ENCODE peak calls at places on chromosomes 3 and 15, in ten cellular contexts. W is uterus, L is astrocyte of the spinal cord, V is cardiac muscle cell, Z is A549, P is epithelial cell of esophagus, D is GM10248, H is glutamatergic neuron, Q is coronary artery, G is fibroblast of mammary gland. X is an unnamed sample.

GRCh38 chr3:3177861-3178497 is 1.5 kb downstream of the CRBN start:
- DNase-seq in W (no peak), L (no peak), V (peak; percentile 21), Z (peak; percentile 17), P (peak; percentile 40), D (no peak), H (no peak), Q (no peak), G (peak; percentile 30), X (no peak)

GRCh38 chr3:127692501-127693335 is 20.0 kb downstream of the ABTB1 start:
- DNase-seq in W (no peak), L (no peak), V (no peak), Z (no peak), P (no peak), D (no peak), H (peak; percentile 12), Q (no peak), G (no peak), X (no peak)

GRCh38 chr15:59174846-59175831 is 31.5 kb upstream of the LDHAL6B start:
- DNase-seq in W (peak; percentile 43), L (peak; percentile 74), V (peak; percentile 79), Z (peak; percentile 84), P (peak; percentile 86), D (peak; percentile 47), H (peak; percentile 57), Q (no peak), G (peak; percentile 85), X (peak; percentile 61)

GRCh38 chr3:193354423-193354822 is 24.1 kb downstream of the ATP13A5 start:
- DNase-seq in W (no peak), L (no peak), V (no peak), Z (no peak), P (no peak), D (no peak), H (no peak), Q (no peak), G (no peak), X (no peak)

GRCh38 chr3:129708328-129708861 is 101.9 kb upstream of the PLXND1 start:
- DNase-seq in W (no peak), L (no peak), V (no peak), Z (no peak), P (no peak), D (no peak), H (no peak), Q (no peak), G (peak; percentile 6), X (no peak)

GRCh38 chr3:112390783-112391641 is 58.1 kb downstream of the CD200 start:
- DNase-seq in W (no peak), L (peak; percentile 98), V (peak; percentile 99), Z (no peak), P (peak; percentile 50), D (no peak), H (no peak), Q (no peak), G (peak; percentile 79), X (peak; percentile 38)

GRCh38 chr15:51281368-51281967 is 56.9 kb downstream of the CYP19A1 start:
- DNase-seq in W (peak; percentile 48), L (peak; percentile 53), V (peak; percentile 76), Z (peak; percentile 60), P (peak; percentile 52), D (peak; percentile 69), H (peak; percentile 76), Q (no peak), G (peak; percentile 62), X (peak; percentile 51)

GRCh38 chr15:82835391-82835917 is 26.0 kb downstream of the WHAMM start:
- DNase-seq in W (no peak), L (no peak), V (no peak), Z (no peak), P (no peak), D (no peak), H (no peak), Q (no peak), G (no peak), X (no peak)

GRCh38 chr3:152071924-152072323 is 196.8 kb upstream of the MBNL1 start:
- DNase-seq in W (no peak), L (peak; percentile 59), V (peak; percentile 81), Z (no peak), P (peak; percentile 73), D (peak; percentile 42), H (no peak), Q (no peak), G (peak; percentile 73), X (no peak)

GRCh38 chr15:75952512-75952911 is 48.8 kb downstream of the FBXO22 start:
- DNase-seq in W (no peak), L (no peak), V (no peak), Z (no peak), P (no peak), D (no peak), H (no peak), Q (no peak), G (no peak), X (no peak)

GRCh38 chr3:80308637-80309036 is 540.8 kb upstream of the ROBO1 start:
- DNase-seq in W (no peak), L (no peak), V (no peak), Z (no peak), P (no peak), D (no peak), H (no peak), Q (no peak), G (no peak), X (no peak)

GRCh38 chr15:89785064-89785770 is 9.1 kb downstream of the MESP2 start:
- DNase-seq in W (no peak), L (no peak), V (no peak), Z (peak; percentile 49), P (no peak), D (no peak), H (no peak), Q (no peak), G (no peak), X (peak; percentile 92)

GRCh38 chr3:161042023-161042501 is 63.1 kb downstream of the B3GALNT1 start:
- DNase-seq in W (no peak), L (peak; percentile 53), V (no peak), Z (no peak), P (no peak), D (no peak), H (no peak), Q (no peak), G (no peak), X (no peak)

GRCh38 chr3:57848177-57848738 is 92.1 kb downstream of the SLMAP start:
- DNase-seq in W (no peak), L (no peak), V (no peak), Z (no peak), P (no peak), D (no peak), H (no peak), Q (no peak), G (no peak), X (no peak)

DNA sequence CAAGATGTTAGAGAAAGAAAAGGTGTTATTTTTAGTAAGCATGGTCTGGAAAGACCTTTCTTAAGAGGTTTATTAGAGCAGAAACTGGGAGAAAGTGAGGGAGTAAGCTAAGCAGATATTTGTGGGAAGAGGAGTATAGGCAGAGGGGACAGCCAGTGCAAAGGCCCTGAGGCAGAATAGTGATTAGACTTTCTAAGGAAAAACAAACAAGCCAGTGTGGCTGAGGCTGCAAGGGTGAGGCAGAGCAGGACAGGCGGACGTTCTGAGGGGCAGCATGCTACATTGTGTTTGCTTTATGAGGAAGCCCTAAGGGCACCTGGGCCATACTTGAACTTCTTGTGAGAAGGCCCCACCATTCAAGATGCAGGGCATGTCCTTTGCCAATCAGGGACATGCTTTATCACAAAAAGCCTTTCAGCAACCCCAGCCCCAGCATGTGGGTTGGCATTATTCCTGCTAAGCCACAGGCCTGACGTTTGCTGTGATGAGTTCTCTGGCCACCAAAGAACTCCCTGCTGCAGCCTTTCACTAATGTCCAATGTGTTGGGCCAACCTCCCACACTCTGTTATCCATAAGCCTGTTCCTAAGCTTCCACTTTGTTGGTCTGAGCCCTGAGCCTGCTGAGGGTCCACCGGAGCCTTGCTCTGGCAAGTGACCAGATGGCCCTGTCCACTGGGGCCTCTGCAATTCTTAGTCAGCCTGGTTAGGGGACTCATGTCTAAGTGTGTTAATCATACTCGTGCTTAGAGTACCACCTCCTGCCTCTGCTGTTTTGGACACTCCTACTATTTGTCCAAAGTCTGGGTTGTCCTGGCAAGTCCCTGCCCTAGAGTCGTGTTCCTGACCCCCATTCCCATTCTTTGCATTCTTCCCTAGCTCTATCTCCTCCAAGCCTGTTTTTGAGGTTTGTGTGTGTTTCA is 209.9 kb upstream of the CTNNB1 start:
- DNase-seq in W (no peak), L (peak; percentile 37), V (peak; percentile 67), Z (no peak), P (no peak), D (no peak), H (no peak), Q (no peak), G (peak; percentile 49), X (peak; percentile 34)
- TF ChIP-seq CTCF in W (no peak), L (no peak), V (no peak), Z (no peak), P (no peak), D (no peak), H (no peak), Q (no peak), G (no peak), X (no peak)

GRCh38 chr3:53199834-53200233 is 38.8 kb downstream of the PRKCD start:
- DNase-seq in W (no peak), L (no peak), V (no peak), Z (no peak), P (peak; percentile 13), D (no peak), H (no peak), Q (no peak), G (no peak), X (no peak)
- TF ChIP-seq CTCF in W (no peak), L (peak; percentile 7), V (no peak), Z (no peak), P (peak; percentile 37), D (peak; percentile 1), H (no peak), Q (no peak), G (peak; percentile 9), X (no peak)

DNA sequence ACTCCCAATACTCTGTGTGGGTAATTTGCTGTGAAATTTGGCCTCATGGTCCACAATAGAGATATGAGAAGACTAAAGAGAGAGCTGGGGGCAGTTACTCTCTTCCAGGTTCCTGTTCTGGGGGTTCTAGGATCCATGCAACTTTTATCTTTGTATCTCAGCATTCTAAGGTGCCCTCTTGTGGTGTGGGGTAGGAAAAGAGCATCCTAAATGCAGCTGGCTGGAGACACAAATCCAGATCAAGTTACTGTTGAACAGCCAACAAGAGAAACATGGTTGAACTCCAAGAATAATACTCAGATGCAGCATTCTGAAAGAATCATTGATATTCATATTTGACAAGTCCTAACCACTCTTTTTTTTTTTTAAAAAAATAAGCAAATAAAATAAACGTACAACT is 238.2 kb downstream of the GREM1 start:
- DNase-seq in W (no peak), L (peak; percentile 88), V (peak; percentile 84), Z (peak; percentile 55), P (peak; percentile 67), D (peak; percentile 40), H (no peak), Q (no peak), G (peak; percentile 86), X (peak; percentile 33)
- TF ChIP-seq CTCF in W (no peak), L (peak; percentile 72), V (peak; percentile 75), Z (peak; percentile 84), P (peak; percentile 79), D (peak; percentile 36), H (no peak), Q (no peak), G (peak; percentile 83), X (peak; percentile 58)

DNA sequence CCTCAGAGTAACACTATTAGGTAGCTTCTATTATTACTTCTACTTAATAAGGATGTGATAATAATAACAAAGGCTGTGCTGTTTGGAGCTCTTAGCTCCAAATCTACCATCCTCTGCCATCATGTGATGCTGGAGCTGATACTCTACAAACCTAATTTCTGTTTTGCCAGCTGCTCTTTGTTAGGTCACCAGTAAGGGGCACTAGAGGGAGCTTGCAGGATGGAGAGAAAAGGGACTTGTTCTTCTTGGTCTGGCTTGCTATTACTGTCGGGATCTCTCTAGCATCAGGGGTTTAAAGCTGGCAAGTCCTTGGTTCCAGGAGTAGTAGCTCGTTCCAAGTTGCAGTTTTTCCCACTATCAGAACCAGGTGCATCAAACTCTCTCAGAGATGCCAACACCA is 194.9 kb upstream of the KBTBD8 start:
- DNase-seq in W (no peak), L (no peak), V (no peak), Z (no peak), P (no peak), D (no peak), H (no peak), Q (no peak), G (no peak), X (no peak)
- TF ChIP-seq CTCF in W (no peak), L (peak; percentile 28), V (peak; percentile 23), Z (no peak), P (peak; percentile 25), D (no peak), H (peak; percentile 13), Q (no peak), G (peak; percentile 20), X (no peak)